ENCODE peak calls at places on chromosomes 4 and X, in six cellular contexts. F is AG09309; C is activated CD8-positive, alpha-beta memory T cell treated with anti-CD3 and anti-CD28 coated beads for 48 hours; H is Right ventricle myocardium superior; P is NCI-H1092; M is HCT116. G is an unnamed sample.

GRCh38 chr4:185792384-185793146 is 19.4 kb downstream of the SORBS2 start:
- DNase-seq in F (peak), C (no peak), H (no peak), P (no peak), M (no peak), G (no peak)

GRCh38 chrX:57681341-57681740 is 1.3 kb upstream of the NLRP2B start:
- DNase-seq in F (no peak), C (no peak), H (no peak), P (no peak), M (no peak), G (no peak)

GRCh38 chrX:40950546-40950945 is 134.7 kb upstream of the USP9X start:
- DNase-seq in F (no peak), C (no peak), H (no peak), P (no peak), M (no peak), G (no peak)

GRCh38 chrX:46587158-46587557 is 13.6 kb downstream of the CHST7 start:
- DNase-seq in F (no peak), C (no peak), H (no peak), P (no peak), M (no peak), G (no peak)

GRCh38 chr4:137812258-137812657 is 280.0 kb upstream of the PCDH18 start:
- DNase-seq in F (no peak), C (no peak), H (no peak), P (no peak), M (no peak), G (no peak)

GRCh38 chrX:32530802-32531403 is 680.4 kb downstream of the DMD start:
- DNase-seq in F (no peak), C (no peak), H (no peak), P (peak), M (no peak), G (no peak)

GRCh38 chr4:11843340-11843739 is 414.6 kb upstream of the HS3ST1 start:
- DNase-seq in F (no peak), C (no peak), H (no peak), P (no peak), M (no peak), G (no peak)

GRCh38 chr4:21790437-21791029 is 158.0 kb downstream of the KCNIP4 start:
- DNase-seq in F (no peak), C (no peak), H (no peak), P (no peak), M (peak), G (no peak)

GRCh38 chr4:6198768-6199343 is 1.5 kb downstream of the JAKMIP1 start:
- DNase-seq in F (no peak), C (no peak), H (no peak), P (no peak), M (no peak), G (no peak)

GRCh38 chr4:141133146-141134006 is at the start of gene RNF150:
- DNase-seq in F (peak), C (peak), H (peak), P (peak), M (no peak), G (peak)

GRCh38 chr4:142354794-142355416 is 491.2 kb downstream of the INPP4B start:
- DNase-seq in F (no peak), C (no peak), H (no peak), P (no peak), M (no peak), G (no peak)

GRCh38 chr4:185849543-185850185 is 37.7 kb upstream of the SORBS2 start:
- DNase-seq in F (peak), C (no peak), H (peak), P (no peak), M (no peak), G (no peak)

GRCh38 chrX:47194388-47194787 is 759 bp downstream of the UBA1 start:
- DNase-seq in F (no peak), C (no peak), H (no peak), P (no peak), M (no peak), G (no peak)

GRCh38 chr4:154618708-154619315 is 6.4 kb upstream of the FGG start:
- DNase-seq in F (no peak), C (peak), H (peak), P (peak), M (peak), G (peak)

GRCh38 chr4:8098506-8098905 is 60.1 kb downstream of the ABLIM2 start:
- DNase-seq in F (no peak), C (no peak), H (no peak), P (no peak), M (no peak), G (no peak)

GRCh38 chr4:58602022-58602421 is 1491.8 kb upstream of the IGFBP7 start:
- DNase-seq in F (no peak), C (no peak), H (no peak), P (no peak), M (no peak), G (no peak)

GRCh38 chr4:10104211-10104990 is 12.2 kb downstream of the WDR1 start:
- DNase-seq in F (no peak), C (no peak), H (peak), P (no peak), M (no peak), G (no peak)

GRCh38 chr4:5708171-5708828 is at the start of gene EVC2:
- DNase-seq in F (no peak), C (no peak), H (peak), P (no peak), M (no peak), G (peak)

GRCh38 chr4:40672528-40673522 is 43.2 kb upstream of the RBM47 start:
- DNase-seq in F (peak), C (peak), H (no peak), P (no peak), M (peak), G (peak)

GRCh38 chrX:12021708-12022107 is 116.6 kb upstream of the FRMPD4 start:
- DNase-seq in F (no peak), C (no peak), H (no peak), P (no peak), M (no peak), G (no peak)

G was measured in GM12891.